ENCODE peak calls at places on chromosomes 13 and 19, in seven cellular contexts. S is M059J, Y is AG04450, H is uterus, V is epithelial cell of esophagus, F is T-cell, P is pancreas. U is an unnamed sample.

GRCh38 chr19:42207767-42208259 is 9.7 kb downstream of the DEDD2 start:
- DNase-seq in S (peak), Y (peak), H (no peak), V (peak), F (no peak), P (no peak), U (peak)

GRCh38 chr19:28396259-28396940 is 816.6 kb downstream of the UQCRFS1 start:
- DNase-seq in S (no peak), Y (no peak), H (no peak), V (no peak), F (no peak), P (no peak), U (no peak)

GRCh38 chr19:1767464-1767933 is 14.2 kb downstream of the ONECUT3 start:
- DNase-seq in S (no peak), Y (no peak), H (no peak), V (no peak), F (no peak), P (no peak), U (no peak)

GRCh38 chr13:32042567-32042966 is 11.0 kb downstream of the FRY start:
- DNase-seq in S (no peak), Y (no peak), H (no peak), V (no peak), F (no peak), P (no peak), U (no peak)

GRCh38 chr19:19335408-19336158 is 15.0 kb downstream of the MAU2 start:
- DNase-seq in S (no peak), Y (no peak), H (no peak), V (peak), F (no peak), P (no peak), U (no peak)

GRCh38 chr13:111565400-111565799 is 245.0 kb downstream of the TEX29 start:
- DNase-seq in S (no peak), Y (no peak), H (no peak), V (no peak), F (no peak), P (no peak), U (no peak)

GRCh38 chr13:38417241-38417640 is 67.6 kb downstream of the UFM1 start:
- DNase-seq in S (no peak), Y (no peak), H (no peak), V (peak), F (no peak), P (no peak), U (peak)

GRCh38 chr13:27666951-27667350 is 45.3 kb downstream of the POLR1D start:
- DNase-seq in S (no peak), Y (no peak), H (no peak), V (no peak), F (no peak), P (no peak), U (no peak)

GRCh38 chr13:83286737-83287136 is 595.5 kb downstream of the SLITRK1 start:
- DNase-seq in S (peak), Y (no peak), H (no peak), V (peak), F (no peak), P (no peak), U (peak)

GRCh38 chr13:113077566-113077952 is 28.0 kb upstream of the F7 start:
- DNase-seq in S (no peak), Y (no peak), H (no peak), V (no peak), F (no peak), P (no peak), U (no peak)

GRCh38 chr19:4596033-4596904 is 36.8 kb upstream of the SEMA6B start:
- DNase-seq in S (no peak), Y (no peak), H (no peak), V (no peak), F (no peak), P (no peak), U (no peak)

GRCh38 chr19:39996218-39996810 is 546 bp upstream of the ZNF546 start:
- DNase-seq in S (peak), Y (peak), H (no peak), V (peak), F (no peak), P (no peak), U (peak)

GRCh38 chr13:112968380-112968909 is 569 bp upstream of the MCF2L start:
- DNase-seq in S (no peak), Y (no peak), H (no peak), V (no peak), F (peak), P (peak), U (no peak)

GRCh38 chr13:99206873-99207272 is 6.2 kb downstream of the UBAC2 start:
- DNase-seq in S (no peak), Y (no peak), H (no peak), V (no peak), F (no peak), P (no peak), U (no peak)

GRCh38 chr13:32851083-32852064 is 164.8 kb upstream of the KL start:
- DNase-seq in S (no peak), Y (no peak), H (no peak), V (no peak), F (no peak), P (no peak), U (no peak)

GRCh38 chr19:14333101-14333871 is 48.0 kb upstream of the ADGRE5 start:
- DNase-seq in S (no peak), Y (no peak), H (no peak), V (peak), F (no peak), P (no peak), U (no peak)

GRCh38 chr19:46435009-46435408 is 6.3 kb upstream of the PNMA8C start:
- DNase-seq in S (no peak), Y (no peak), H (no peak), V (no peak), F (no peak), P (no peak), U (no peak)

GRCh38 chr13:33025220-33025744 is 9.1 kb downstream of the KL start:
- DNase-seq in S (no peak), Y (no peak), H (no peak), V (no peak), F (no peak), P (no peak), U (no peak)

GRCh38 chr13:113029061-113029445 is 60.0 kb downstream of the MCF2L start:
- DNase-seq in S (no peak), Y (no peak), H (no peak), V (no peak), F (no peak), P (no peak), U (no peak)

GRCh38 chr19:55340144-55340783 is 588 bp downstream of the KMT5C start:
- DNase-seq in S (peak), Y (no peak), H (no peak), V (no peak), F (no peak), P (peak), U (no peak)

GRCh38 chr19:13998426-13998825 is 7.7 kb downstream of the RFX1 start:
- DNase-seq in S (no peak), Y (no peak), H (no peak), V (no peak), F (no peak), P (no peak), U (no peak)

GRCh38 chr13:111610879-111611278 is 290.4 kb downstream of the TEX29 start:
- DNase-seq in S (no peak), Y (no peak), H (no peak), V (no peak), F (no peak), P (no peak), U (no peak)

GRCh38 chr13:30142502-30143211 is 164.7 kb downstream of the KATNAL1 start:
- DNase-seq in S (peak), Y (peak), H (peak), V (peak), F (no peak), P (peak), U (peak)

GRCh38 chr13:33787051-33787591 is 30.8 kb upstream of the RFC3 start:
- DNase-seq in S (peak), Y (no peak), H (no peak), V (no peak), F (no peak), P (no peak), U (no peak)

GRCh38 chr13:23140492-23140891 is 40.3 kb upstream of the SGCG start:
- DNase-seq in S (peak), Y (no peak), H (no peak), V (peak), F (no peak), P (no peak), U (peak)

GRCh38 chr19:7575426-7576040 is 20.1 kb upstream of the CAMSAP3 start:
- DNase-seq in S (peak), Y (no peak), H (no peak), V (peak), F (no peak), P (no peak), U (peak)

GRCh38 chr13:49214917-49215376 is 5.2 kb upstream of the MLNR start:
- DNase-seq in S (peak), Y (no peak), H (no peak), V (peak), F (peak), P (peak), U (peak)

GRCh38 chr13:110367620-110368019 is 60.5 kb downstream of the COL4A2 start:
- DNase-seq in S (no peak), Y (no peak), H (no peak), V (no peak), F (no peak), P (no peak), U (no peak)

GRCh38 chr19:16193466-16193865 is 4.2 kb upstream of the AP1M1 start:
- DNase-seq in S (no peak), Y (no peak), H (no peak), V (no peak), F (no peak), P (no peak), U (no peak)

GRCh38 chr13:66974174-66974573 is 256.0 kb downstream of the PCDH9 start:
- DNase-seq in S (no peak), Y (no peak), H (no peak), V (no peak), F (no peak), P (no peak), U (no peak)

GRCh38 chr13:81395368-81395767 is 1054.4 kb upstream of the SPRY2 start:
- DNase-seq in S (no peak), Y (no peak), H (no peak), V (peak), F (no peak), P (no peak), U (no peak)